ENCODE peak calls at places on chromosomes 4 and X, in ten cellular contexts. One of them, this sample, is unnamed.

GRCh38 chr4:52984469-52984868 is 122.4 kb downstream of the RASL11B start:
- DNase-seq in astrocyte: peak
- DNase-seq in breast epithelium: no peak
- DNase-seq in H1: no peak
- DNase-seq in left ventricle myocardium inferior: no peak
- DNase-seq in CD8-positive, alpha-beta T cell: no peak
- DNase-seq in upper lobe of left lung: no peak
- DNase-seq in HL-60: no peak
- DNase-seq in fibroblast of pulmonary artery: no peak
- DNase-seq in transverse colon: no peak
- DNase-seq in this sample: no peak

GRCh38 chr4:100103671-100104070 is 86.6 kb downstream of the DDIT4L start:
- DNase-seq in astrocyte: no peak
- DNase-seq in breast epithelium: no peak
- DNase-seq in H1: no peak
- DNase-seq in left ventricle myocardium inferior: no peak
- DNase-seq in CD8-positive, alpha-beta T cell: no peak
- DNase-seq in upper lobe of left lung: no peak
- DNase-seq in HL-60: no peak
- DNase-seq in fibroblast of pulmonary artery: no peak
- DNase-seq in transverse colon: no peak
- DNase-seq in this sample: no peak

GRCh38 chr4:140856692-140857091 is 100.5 kb upstream of the TBC1D9 start:
- DNase-seq in astrocyte: peak
- DNase-seq in breast epithelium: no peak
- DNase-seq in H1: no peak
- DNase-seq in left ventricle myocardium inferior: no peak
- DNase-seq in CD8-positive, alpha-beta T cell: no peak
- DNase-seq in upper lobe of left lung: no peak
- DNase-seq in HL-60: no peak
- DNase-seq in fibroblast of pulmonary artery: peak
- DNase-seq in transverse colon: no peak
- DNase-seq in this sample: no peak

GRCh38 chr4:128721896-128722295 is 87.6 kb upstream of the JADE1 start:
- DNase-seq in astrocyte: no peak
- DNase-seq in breast epithelium: no peak
- DNase-seq in H1: no peak
- DNase-seq in left ventricle myocardium inferior: no peak
- DNase-seq in CD8-positive, alpha-beta T cell: no peak
- DNase-seq in upper lobe of left lung: no peak
- DNase-seq in HL-60: no peak
- DNase-seq in fibroblast of pulmonary artery: no peak
- DNase-seq in transverse colon: no peak
- DNase-seq in this sample: no peak

GRCh38 chrX:124836786-124837185 is 482.9 kb upstream of the TEX13C start:
- DNase-seq in astrocyte: no peak
- DNase-seq in breast epithelium: no peak
- DNase-seq in H1: no peak
- DNase-seq in left ventricle myocardium inferior: no peak
- DNase-seq in CD8-positive, alpha-beta T cell: no peak
- DNase-seq in upper lobe of left lung: no peak
- DNase-seq in HL-60: no peak
- DNase-seq in fibroblast of pulmonary artery: no peak
- DNase-seq in transverse colon: no peak
- DNase-seq in this sample: no peak

GRCh38 chr4:151668687-151669402 is 92.0 kb downstream of the GATB start:
- DNase-seq in astrocyte: no peak
- DNase-seq in breast epithelium: no peak
- DNase-seq in H1: no peak
- DNase-seq in left ventricle myocardium inferior: no peak
- DNase-seq in CD8-positive, alpha-beta T cell: no peak
- DNase-seq in upper lobe of left lung: no peak
- DNase-seq in HL-60: no peak
- DNase-seq in fibroblast of pulmonary artery: no peak
- DNase-seq in transverse colon: no peak
- DNase-seq in this sample: no peak

GRCh38 chrX:39665830-39666518 is 431.8 kb downstream of the BCOR start:
- DNase-seq in astrocyte: peak
- DNase-seq in breast epithelium: no peak
- DNase-seq in H1: no peak
- DNase-seq in left ventricle myocardium inferior: no peak
- DNase-seq in CD8-positive, alpha-beta T cell: no peak
- DNase-seq in upper lobe of left lung: no peak
- DNase-seq in HL-60: no peak
- DNase-seq in fibroblast of pulmonary artery: peak
- DNase-seq in transverse colon: no peak
- DNase-seq in this sample: no peak

GRCh38 chr4:15488658-15489470 is 19.2 kb downstream of the CC2D2A start:
- DNase-seq in astrocyte: peak
- DNase-seq in breast epithelium: no peak
- DNase-seq in H1: no peak
- DNase-seq in left ventricle myocardium inferior: no peak
- DNase-seq in CD8-positive, alpha-beta T cell: no peak
- DNase-seq in upper lobe of left lung: no peak
- DNase-seq in HL-60: no peak
- DNase-seq in fibroblast of pulmonary artery: peak
- DNase-seq in transverse colon: no peak
- DNase-seq in this sample: no peak

GRCh38 chrX:16140983-16141382 is 17.6 kb downstream of the GRPR start:
- DNase-seq in astrocyte: no peak
- DNase-seq in breast epithelium: no peak
- DNase-seq in H1: no peak
- DNase-seq in left ventricle myocardium inferior: no peak
- DNase-seq in CD8-positive, alpha-beta T cell: no peak
- DNase-seq in upper lobe of left lung: no peak
- DNase-seq in HL-60: no peak
- DNase-seq in fibroblast of pulmonary artery: no peak
- DNase-seq in transverse colon: no peak
- DNase-seq in this sample: no peak

GRCh38 chr4:1316537-1317168 is 27.0 kb downstream of the MAEA start:
- DNase-seq in astrocyte: no peak
- DNase-seq in breast epithelium: no peak
- DNase-seq in H1: no peak
- DNase-seq in left ventricle myocardium inferior: no peak
- DNase-seq in CD8-positive, alpha-beta T cell: no peak
- DNase-seq in upper lobe of left lung: no peak
- DNase-seq in HL-60: no peak
- DNase-seq in fibroblast of pulmonary artery: no peak
- DNase-seq in transverse colon: no peak
- DNase-seq in this sample: no peak

GRCh38 chr4:1318046-1318375 is 28.3 kb downstream of the MAEA start:
- DNase-seq in astrocyte: no peak
- DNase-seq in breast epithelium: no peak
- DNase-seq in H1: no peak
- DNase-seq in left ventricle myocardium inferior: peak
- DNase-seq in CD8-positive, alpha-beta T cell: no peak
- DNase-seq in upper lobe of left lung: no peak
- DNase-seq in HL-60: no peak
- DNase-seq in fibroblast of pulmonary artery: no peak
- DNase-seq in transverse colon: no peak
- DNase-seq in this sample: no peak

GRCh38 chr4:1315838-1316536 is 26.3 kb downstream of the MAEA start:
- DNase-seq in astrocyte: no peak
- DNase-seq in breast epithelium: no peak
- DNase-seq in H1: no peak
- DNase-seq in left ventricle myocardium inferior: no peak
- DNase-seq in CD8-positive, alpha-beta T cell: no peak
- DNase-seq in upper lobe of left lung: no peak
- DNase-seq in HL-60: no peak
- DNase-seq in fibroblast of pulmonary artery: no peak
- DNase-seq in transverse colon: no peak
- DNase-seq in this sample: no peak

GRCh38 chr4:1317177-1318045 is 27.7 kb downstream of the MAEA start:
- DNase-seq in astrocyte: no peak
- DNase-seq in breast epithelium: no peak
- DNase-seq in H1: no peak
- DNase-seq in left ventricle myocardium inferior: no peak
- DNase-seq in CD8-positive, alpha-beta T cell: no peak
- DNase-seq in upper lobe of left lung: no peak
- DNase-seq in HL-60: no peak
- DNase-seq in fibroblast of pulmonary artery: no peak
- DNase-seq in transverse colon: no peak
- DNase-seq in this sample: no peak

GRCh38 chr4:1318488-1319213 is 28.4 kb upstream of the UVSSA start:
- DNase-seq in astrocyte: no peak
- DNase-seq in breast epithelium: no peak
- DNase-seq in H1: peak
- DNase-seq in left ventricle myocardium inferior: peak
- DNase-seq in CD8-positive, alpha-beta T cell: no peak
- DNase-seq in upper lobe of left lung: no peak
- DNase-seq in HL-60: no peak
- DNase-seq in fibroblast of pulmonary artery: no peak
- DNase-seq in transverse colon: no peak
- DNase-seq in this sample: no peak
- TF ChIP-seq CTCF in astrocyte: peak
- TF ChIP-seq CTCF in breast epithelium: no peak
- TF ChIP-seq CTCF in H1: peak
- TF ChIP-seq CTCF in left ventricle myocardium inferior: peak
- TF ChIP-seq CTCF in CD8-positive, alpha-beta T cell: peak
- TF ChIP-seq CTCF in upper lobe of left lung: no peak
- TF ChIP-seq CTCF in HL-60: no peak
- TF ChIP-seq CTCF in fibroblast of pulmonary artery: peak
- TF ChIP-seq CTCF in transverse colon: peak
- TF ChIP-seq CTCF in this sample: no peak

DNA sequence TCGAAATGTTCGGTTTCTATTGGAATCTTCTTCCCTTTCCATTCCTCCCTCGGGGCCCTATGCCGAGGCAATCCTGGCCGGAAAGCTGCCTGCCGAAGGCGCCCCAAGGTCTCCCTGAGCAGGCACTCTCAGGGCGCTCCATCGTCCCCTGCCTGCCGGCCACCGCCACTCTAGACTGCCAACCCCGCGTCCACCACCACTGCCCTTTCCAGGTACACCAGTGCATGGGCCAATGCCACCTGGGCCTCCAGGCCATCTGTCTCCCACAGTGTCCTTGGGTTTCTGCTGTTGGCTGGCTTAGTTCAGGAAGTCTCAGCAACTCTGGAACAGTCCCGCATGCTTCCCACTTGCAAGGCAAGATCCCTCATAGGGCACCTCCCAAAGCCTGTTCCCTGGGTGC is 14.6 kb downstream of the CTAG1A start:
- DNase-seq in astrocyte: no peak
- DNase-seq in breast epithelium: no peak
- DNase-seq in H1: no peak
- DNase-seq in left ventricle myocardium inferior: no peak
- DNase-seq in CD8-positive, alpha-beta T cell: no peak
- DNase-seq in upper lobe of left lung: no peak
- DNase-seq in HL-60: no peak
- DNase-seq in fibroblast of pulmonary artery: no peak
- DNase-seq in transverse colon: no peak
- DNase-seq in this sample: peak
- TF ChIP-seq CTCF in astrocyte: no peak
- TF ChIP-seq CTCF in breast epithelium: no peak
- TF ChIP-seq CTCF in H1: no peak
- TF ChIP-seq CTCF in left ventricle myocardium inferior: no peak
- TF ChIP-seq CTCF in CD8-positive, alpha-beta T cell: no peak
- TF ChIP-seq CTCF in upper lobe of left lung: no peak
- TF ChIP-seq CTCF in HL-60: no peak
- TF ChIP-seq CTCF in fibroblast of pulmonary artery: no peak
- TF ChIP-seq CTCF in transverse colon: no peak
- TF ChIP-seq CTCF in this sample: no peak

DNA sequence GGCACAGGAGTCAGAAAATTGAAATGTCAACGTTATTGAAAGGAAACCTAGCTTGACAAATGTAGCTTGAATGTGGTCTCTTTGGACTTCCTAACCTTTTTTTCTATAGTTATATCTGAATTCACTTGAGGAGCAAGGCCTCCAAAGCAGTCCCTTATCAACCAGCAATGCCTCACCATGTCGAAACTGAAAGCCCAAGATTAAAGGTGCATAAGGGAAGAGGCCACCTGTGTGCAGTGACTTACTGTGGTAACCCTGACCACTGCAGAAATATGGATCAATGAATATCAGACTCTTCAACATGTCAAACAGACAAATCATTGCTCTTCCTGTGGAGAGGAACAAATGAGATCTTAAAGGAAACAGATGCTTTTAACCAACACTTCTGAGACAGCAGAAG is 95.0 kb upstream of the GIMD1 start:
- DNase-seq in astrocyte: no peak
- DNase-seq in breast epithelium: no peak
- DNase-seq in H1: no peak
- DNase-seq in left ventricle myocardium inferior: no peak
- DNase-seq in CD8-positive, alpha-beta T cell: no peak
- DNase-seq in upper lobe of left lung: no peak
- DNase-seq in HL-60: no peak
- DNase-seq in fibroblast of pulmonary artery: no peak
- DNase-seq in transverse colon: no peak
- DNase-seq in this sample: no peak
- TF ChIP-seq CTCF in astrocyte: no peak
- TF ChIP-seq CTCF in breast epithelium: no peak
- TF ChIP-seq CTCF in H1: no peak
- TF ChIP-seq CTCF in left ventricle myocardium inferior: no peak
- TF ChIP-seq CTCF in CD8-positive, alpha-beta T cell: no peak
- TF ChIP-seq CTCF in upper lobe of left lung: no peak
- TF ChIP-seq CTCF in HL-60: no peak
- TF ChIP-seq CTCF in fibroblast of pulmonary artery: no peak
- TF ChIP-seq CTCF in transverse colon: no peak
- TF ChIP-seq CTCF in this sample: no peak

GRCh38 chrX:18984381-18985185 is 669 bp upstream of the PHKA2 start:
- DNase-seq in astrocyte: peak
- DNase-seq in breast epithelium: peak
- DNase-seq in H1: peak
- DNase-seq in left ventricle myocardium inferior: peak
- DNase-seq in CD8-positive, alpha-beta T cell: peak
- DNase-seq in upper lobe of left lung: peak
- DNase-seq in HL-60: peak
- DNase-seq in fibroblast of pulmonary artery: peak
- DNase-seq in transverse colon: peak
- DNase-seq in this sample: peak
- TF ChIP-seq CTCF in astrocyte: no peak
- TF ChIP-seq CTCF in breast epithelium: no peak
- TF ChIP-seq CTCF in H1: peak
- TF ChIP-seq CTCF in left ventricle myocardium inferior: peak
- TF ChIP-seq CTCF in CD8-positive, alpha-beta T cell: peak
- TF ChIP-seq CTCF in upper lobe of left lung: peak
- TF ChIP-seq CTCF in HL-60: no peak
- TF ChIP-seq CTCF in fibroblast of pulmonary artery: peak
- TF ChIP-seq CTCF in transverse colon: peak
- TF ChIP-seq CTCF in this sample: peak

This sample was measured in suprapubic skin.